ENCODE peak calls at places on chromosome 11, in ten cellular contexts. T, W, M, K, V, Z, A, E, X and I are unnamed samples.
A peak's percentile ranks its signal among the peaks of the same experiment; 100 is the strongest.

GRCh38 chr11:60370811-60371297 is 7.5 kb upstream of the MS4A7 start:
- DNase-seq in W (peak; percentile 34), E (no peak), X (peak; percentile 1), M (no peak), K (no peak), T (no peak), Z (no peak), V (no peak), A (no peak), I (no peak)

GRCh38 chr11:518463-519202 is 11.6 kb upstream of the RNH1 start:
- DNase-seq in M (peak; percentile 97), T (peak; percentile 81), W (peak; percentile 95), V (peak; percentile 60), K (peak; percentile 95), E (peak; percentile 87), A (peak; percentile 96), Z (peak; percentile 93), X (peak; percentile 92), I (peak; percentile 96)

GRCh38 chr11:61543606-61544306 is 35.2 kb downstream of the LRRC10B start:
- DNase-seq in K (peak; percentile 81), Z (no peak), X (peak; percentile 18), E (no peak), V (no peak), T (no peak), A (no peak), W (no peak), M (no peak), I (no peak)

GRCh38 chr11:102347526-102348331 is 715 bp downstream of the BIRC2 start:
- DNase-seq in K (peak; percentile 59), Z (no peak), M (no peak), E (no peak), A (no peak), W (peak; percentile 64), X (peak; percentile 29), T (no peak), V (no peak), I (no peak)

GRCh38 chr11:84817998-84818397 is 809.1 kb downstream of the DLG2 start:
- DNase-seq in T (no peak), V (no peak), M (no peak), W (no peak), A (no peak), K (peak; percentile 52), Z (no peak), E (no peak), X (peak; percentile 54), I (no peak)

GRCh38 chr11:1293619-1294015 is 15.8 kb downstream of the TOLLIP start:
- DNase-seq in K (no peak), M (no peak), V (no peak), E (no peak), X (no peak), A (peak; percentile 70), Z (no peak), T (no peak), W (peak; percentile 43), I (no peak)

GRCh38 chr11:120569903-120570302 is 58.4 kb downstream of the GRIK4 start:
- DNase-seq in X (no peak), Z (no peak), V (no peak), A (no peak), M (peak; percentile 25), W (no peak), E (no peak), T (no peak), K (no peak), I (no peak)

GRCh38 chr11:83724704-83725114 is 438.5 kb upstream of the CCDC90B start:
- DNase-seq in Z (no peak), K (peak; percentile 28), E (no peak), A (no peak), X (no peak), W (peak; percentile 84), T (no peak), V (no peak), M (no peak), I (no peak)

GRCh38 chr11:66417000-66417399 is 3.8 kb upstream of the NPAS4 start:
- DNase-seq in M (no peak), W (no peak), K (no peak), E (no peak), Z (no peak), X (no peak), T (no peak), V (no peak), A (no peak), I (no peak)

GRCh38 chr11:119566299-119566698 is 143.3 kb upstream of the THY1 start:
- DNase-seq in Z (no peak), V (no peak), K (no peak), E (peak; percentile 20), W (peak; percentile 19), T (no peak), X (no peak), M (no peak), A (no peak), I (peak; percentile 32)

DNA sequence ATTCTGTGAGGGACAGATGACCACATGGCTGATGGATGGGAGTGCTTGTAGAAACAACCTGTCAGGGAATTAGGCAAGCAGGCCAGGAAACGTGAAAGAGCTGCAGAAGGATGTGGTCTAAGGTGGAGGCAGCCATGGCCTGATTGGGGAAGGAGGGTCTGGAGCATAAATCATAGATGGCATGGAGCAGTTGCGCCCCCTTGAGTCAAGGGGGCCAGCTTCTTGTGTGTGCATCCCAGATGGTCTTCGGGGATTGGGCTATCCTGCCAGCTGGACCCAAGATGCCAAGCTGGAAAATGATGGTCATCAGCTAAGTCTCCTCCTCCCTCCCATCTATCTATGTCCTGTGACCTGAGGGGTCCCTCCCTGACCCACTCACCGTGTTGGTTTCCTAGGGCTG is 119.4 kb upstream of the CLPB start:
- DNase-seq in T (no peak), X (no peak), M (no peak), V (no peak), A (no peak), W (peak; percentile 34), Z (no peak), K (no peak), E (no peak), I (no peak)
- TF ChIP-seq CTCF in T (no peak), X (peak; percentile 38), M (no peak), V (no peak), A (no peak), W (no peak), Z (no peak), K (no peak), E (no peak), I (no peak)

GRCh38 chr11:99781074-99781473 is 760.3 kb downstream of the CNTN5 start:
- DNase-seq in Z (no peak), X (no peak), E (no peak), W (no peak), T (no peak), V (no peak), K (no peak), A (no peak), M (no peak), I (no peak)
- TF ChIP-seq CTCF in Z (no peak), X (no peak), E (no peak), W (no peak), T (no peak), V (no peak), K (no peak), A (no peak), M (no peak), I (no peak)

DNA sequence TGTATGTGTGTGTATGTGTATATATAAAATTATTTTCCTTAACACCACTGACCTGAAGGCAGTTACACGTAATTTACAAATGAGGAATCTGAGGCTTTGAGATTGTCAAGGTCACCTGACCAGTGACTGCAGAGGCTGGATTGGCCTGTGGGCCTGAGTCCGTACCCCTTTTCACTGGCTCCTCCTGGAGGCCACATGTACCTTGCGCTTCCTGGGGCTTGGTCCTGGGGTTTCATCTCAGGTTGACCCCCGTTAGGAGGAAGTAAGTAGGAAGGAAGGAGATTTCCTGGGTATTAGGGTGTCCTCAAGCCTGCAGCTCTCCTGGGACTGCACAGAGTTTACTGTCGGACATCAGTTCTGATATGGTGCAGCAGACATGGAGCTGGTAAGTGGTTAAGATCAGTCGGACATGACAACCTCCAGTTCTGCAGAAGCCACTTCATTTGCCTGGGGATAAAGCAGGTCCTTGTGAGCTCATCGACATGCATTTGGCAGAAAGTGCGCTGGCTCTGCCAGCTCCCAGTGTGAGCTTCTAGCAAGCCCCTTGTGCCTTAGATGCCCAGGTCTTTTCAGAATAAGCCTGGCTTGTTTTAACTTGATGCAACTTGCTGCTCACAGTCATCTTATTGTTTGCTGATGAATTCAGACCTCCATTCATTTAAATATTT is 36.6 kb downstream of the ST3GAL4 start:
- DNase-seq in M (peak; percentile 57), V (no peak), Z (no peak), T (no peak), W (peak; percentile 26), E (no peak), K (no peak), X (no peak), A (no peak), I (no peak)
- TF ChIP-seq CTCF in M (no peak), V (peak; percentile 7), Z (no peak), T (no peak), W (no peak), E (no peak), K (no peak), X (peak; percentile 26), A (no peak), I (no peak)

GRCh38 chr11:108958446-108959123 is 293.7 kb downstream of the DDX10 start:
- DNase-seq in T (no peak), W (no peak), V (no peak), K (peak; percentile 39), E (no peak), M (no peak), X (peak; percentile 78), Z (no peak), A (no peak), I (no peak)
- TF ChIP-seq CTCF in T (no peak), W (no peak), V (no peak), K (no peak), E (no peak), M (no peak), X (no peak), Z (no peak), A (no peak), I (peak; percentile 34)

GRCh38 chr11:16883179-16883578 is 131.0 kb downstream of the PLEKHA7 start:
- DNase-seq in K (no peak), M (no peak), W (peak; percentile 20), A (no peak), T (no peak), E (no peak), V (no peak), Z (no peak), X (no peak), I (no peak)
- TF ChIP-seq CTCF in K (no peak), M (no peak), W (no peak), A (no peak), T (no peak), E (no peak), V (no peak), Z (no peak), X (peak; percentile 23), I (peak; percentile 8)